ENCODE peak calls at places on chromosomes 11 and 22, in four cellular contexts. L is naive thymus-derived CD4-positive, alpha-beta T cell; R is CMK; V is HTR-8/SVneo. U is an unnamed sample.

GRCh38 chr11:65315866-65316233 is 1.2 kb downstream of the CDC42EP2 start:
- DNase-seq in R (no peak), V (no peak), L (no peak), U (no peak)

GRCh38 chr22:20526628-20527355 is 19.4 kb downstream of the MED15 start:
- DNase-seq in L (no peak), R (no peak), V (peak; percentile 45), U (no peak)

GRCh38 chr11:105577645-105578044 is 32.2 kb upstream of the GRIA4 start:
- DNase-seq in V (no peak), R (no peak), L (no peak), U (no peak)

GRCh38 chr11:134275534-134276395 is at the start of gene GLB1L3:
- DNase-seq in L (peak; percentile 78), V (no peak), R (no peak), U (peak; percentile 72)

GRCh38 chr22:37681556-37682049 is 4.5 kb upstream of the NOL12 start:
- DNase-seq in V (peak; percentile 55), L (peak; percentile 65), R (no peak), U (peak; percentile 54)

GRCh38 chr11:11770274-11770673 is 71.5 kb upstream of the USP47 start:
- DNase-seq in R (no peak), L (no peak), V (no peak), U (no peak)

GRCh38 chr22:32637951-32638350 is 163.3 kb downstream of the FBXO7 start:
- DNase-seq in R (no peak), V (no peak), L (no peak), U (no peak)

GRCh38 chr11:72069200-72069599 is 11.1 kb downstream of the NUMA1 start:
- DNase-seq in L (no peak), V (no peak), R (no peak), U (no peak)

GRCh38 chr11:64204080-64204440 is 2.5 kb upstream of the FERMT3 start:
- DNase-seq in V (no peak), L (no peak), R (no peak), U (no peak)

GRCh38 chr22:30279389-30279788 is 9.9 kb downstream of the CASTOR1 start:
- DNase-seq in R (no peak), L (no peak), V (no peak), U (no peak)

GRCh38 chr11:122882809-122883681 is 486 bp downstream of the JHY start:
- DNase-seq in R (no peak), V (peak; percentile 45), L (peak; percentile 65), U (peak; percentile 23)

GRCh38 chr11:17721242-17721999 is 2.0 kb downstream of the MYOD1 start:
- DNase-seq in L (no peak), V (no peak), R (no peak), U (no peak)

GRCh38 chr22:37911273-37911672 is 5.2 kb downstream of the MICALL1 start:
- DNase-seq in V (no peak), R (no peak), L (no peak), U (no peak)

U was measured in naive thymus-derived CD8-positive, alpha-beta T cell.